ENCODE peak calls at places on chromosomes 6 and 20, in eight cellular contexts. W is tibial artery, M is stomach, X is heart left ventricle, U is SK-N-SH, G is keratinocyte, B is breast epithelium, D is endothelial cell of umbilical vein. T is an unnamed sample.

GRCh38 chr6:170101281-170102035 is 189.4 kb downstream of the DLL1 start:
- DNase-seq in W (peak; percentile 11), M (peak; percentile 17), X (peak; percentile 33), U (no peak), G (no peak), B (peak; percentile 48), D (no peak), T (no peak)

GRCh38 chr6:149642829-149643580 is 5.5 kb downstream of the KATNA1 start:
- DNase-seq in W (no peak), M (no peak), X (no peak), U (no peak), G (no peak), B (no peak), D (no peak), T (no peak)

GRCh38 chr6:165404703-165405102 is 95.3 kb upstream of the C6orf118 start:
- DNase-seq in W (no peak), M (no peak), X (no peak), U (no peak), G (no peak), B (no peak), D (no peak), T (no peak)

GRCh38 chr6:106508836-106509235 is 120.5 kb downstream of the RTN4IP1 start:
- DNase-seq in W (no peak), M (no peak), X (no peak), U (no peak), G (no peak), B (no peak), D (no peak), T (no peak)

GRCh38 chr6:138555294-138555988 is 56.1 kb upstream of the NHSL1 start:
- DNase-seq in W (no peak), M (no peak), X (no peak), U (no peak), G (no peak), B (no peak), D (peak; percentile 79), T (no peak)

GRCh38 chr20:63847374-63848002 is 13.8 kb upstream of the ABHD16B start:
- DNase-seq in W (no peak), M (no peak), X (peak; percentile 64), U (no peak), G (no peak), B (no peak), D (peak; percentile 61), T (no peak)

GRCh38 chr6:21332077-21332476 is 261.5 kb upstream of the SOX4 start:
- DNase-seq in W (no peak), M (no peak), X (no peak), U (no peak), G (no peak), B (no peak), D (no peak), T (no peak)

GRCh38 chr20:33352258-33353012 is 48.9 kb downstream of the CDK5RAP1 start:
- DNase-seq in W (no peak), M (no peak), X (no peak), U (no peak), G (no peak), B (no peak), D (no peak), T (no peak)

GRCh38 chr6:152750694-152751093 is at the start of gene VIP:
- DNase-seq in W (no peak), M (no peak), X (no peak), U (no peak), G (no peak), B (no peak), D (peak; percentile 46), T (no peak)

GRCh38 chr6:5119090-5119951 is 34.2 kb downstream of the PPP1R3G start:
- DNase-seq in W (no peak), M (no peak), X (no peak), U (no peak), G (no peak), B (no peak), D (no peak), T (no peak)

GRCh38 chr20:25355866-25356265 is 34.8 kb downstream of the ABHD12 start:
- DNase-seq in W (no peak), M (no peak), X (no peak), U (no peak), G (no peak), B (no peak), D (no peak), T (no peak)

GRCh38 chr20:52105045-52105572 is 86.5 kb downstream of the ZFP64 start:
- DNase-seq in W (no peak), M (no peak), X (no peak), U (peak; percentile 48), G (no peak), B (no peak), D (peak; percentile 56), T (no peak)

GRCh38 chr6:15501806-15502450 is 160.9 kb downstream of the DTNBP1 start:
- DNase-seq in W (no peak), M (no peak), X (peak; percentile 77), U (no peak), G (no peak), B (peak; percentile 50), D (peak; percentile 48), T (no peak)
- H3K27me3 ChIP-seq in W (no peaks in the 10 kb centered on the region), M (no peaks in the 10 kb centered on the region), X (no peaks in the 10 kb centered on the region), U (no peaks in the 10 kb centered on the region), G (no peaks in the 10 kb centered on the region), B (no peaks in the 10 kb centered on the region), D (no peaks in the 10 kb centered on the region), T (no peaks in the 10 kb centered on the region)

GRCh38 chr6:37700266-37700973 is 2.7 kb upstream of the MDGA1 start:
- DNase-seq in W (no peak), M (no peak), X (no peak), U (no peak), G (no peak), B (no peak), D (no peak), T (no peak)

GRCh38 chr6:37696841-37697735 is 595 bp downstream of the MDGA1 start:
- DNase-seq in W (no peak), M (peak; percentile 30), X (no peak), U (peak; percentile 82), G (no peak), B (no peak), D (peak; percentile 19), T (no peak)

GRCh38 chr6:37699138-37699766 is 1.6 kb upstream of the MDGA1 start:
- DNase-seq in W (no peak), M (peak; percentile 64), X (no peak), U (no peak), G (no peak), B (no peak), D (no peak), T (no peak)

GRCh38 chr6:37696220-37696840 is 1.4 kb downstream of the MDGA1 start:
- DNase-seq in W (peak; percentile 30), M (peak; percentile 31), X (no peak), U (peak; percentile 66), G (no peak), B (no peak), D (peak; percentile 24), T (no peak)

DNA sequence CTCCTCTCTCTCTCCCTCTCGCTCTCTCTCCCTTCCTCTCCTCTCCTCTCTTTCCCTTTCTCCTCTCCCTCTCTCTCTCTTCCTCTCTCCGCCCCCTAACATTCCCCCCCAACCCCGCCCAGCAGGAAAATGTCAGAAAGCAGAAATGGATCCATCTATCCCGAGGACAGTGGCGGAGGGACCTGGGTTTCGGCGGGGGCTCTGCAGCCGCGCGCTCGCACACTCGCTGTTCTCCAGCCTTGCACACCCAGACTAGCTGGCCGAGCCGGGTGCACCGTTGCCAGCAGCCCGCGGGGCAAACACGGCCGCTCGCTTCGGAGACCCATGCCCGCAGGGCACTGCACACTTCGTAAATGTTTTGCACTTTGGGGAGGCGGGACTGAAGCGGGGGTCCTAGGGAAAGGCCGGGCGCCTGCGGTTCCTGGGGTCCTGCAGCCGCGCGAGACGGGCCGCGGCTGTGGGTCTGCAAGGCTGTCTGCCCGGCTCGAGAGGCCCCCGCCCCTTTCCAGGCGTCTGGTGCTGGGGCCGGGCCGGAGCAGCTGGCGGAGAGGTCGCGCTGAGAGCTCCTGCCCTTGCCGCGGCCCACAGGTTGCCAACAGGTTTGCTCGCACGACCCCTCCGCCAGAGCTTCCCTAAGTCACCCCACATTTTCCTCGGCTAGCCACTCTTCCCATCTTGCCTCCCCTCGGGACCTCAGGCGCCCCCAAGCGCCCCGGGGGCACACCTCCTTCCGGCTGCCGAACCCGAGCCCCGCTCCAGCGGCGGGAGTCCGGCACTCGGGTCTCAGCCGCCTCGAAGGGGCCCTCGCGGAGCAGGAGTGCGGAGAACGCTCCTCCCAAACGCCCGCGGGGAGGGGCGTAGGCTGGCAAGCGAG is 818 bp upstream of the MDGA1 start:
- DNase-seq in W (peak; percentile 41), M (peak; percentile 59), X (peak; percentile 70), U (peak; percentile 90), G (no peak), B (no peak), D (peak; percentile 53), T (no peak)
- TF ChIP-seq CTCF in W (no peak), M (no peak), X (no peak), U (no peak), G (no peak), B (no peak), D (no peak), T (no peak)

DNA sequence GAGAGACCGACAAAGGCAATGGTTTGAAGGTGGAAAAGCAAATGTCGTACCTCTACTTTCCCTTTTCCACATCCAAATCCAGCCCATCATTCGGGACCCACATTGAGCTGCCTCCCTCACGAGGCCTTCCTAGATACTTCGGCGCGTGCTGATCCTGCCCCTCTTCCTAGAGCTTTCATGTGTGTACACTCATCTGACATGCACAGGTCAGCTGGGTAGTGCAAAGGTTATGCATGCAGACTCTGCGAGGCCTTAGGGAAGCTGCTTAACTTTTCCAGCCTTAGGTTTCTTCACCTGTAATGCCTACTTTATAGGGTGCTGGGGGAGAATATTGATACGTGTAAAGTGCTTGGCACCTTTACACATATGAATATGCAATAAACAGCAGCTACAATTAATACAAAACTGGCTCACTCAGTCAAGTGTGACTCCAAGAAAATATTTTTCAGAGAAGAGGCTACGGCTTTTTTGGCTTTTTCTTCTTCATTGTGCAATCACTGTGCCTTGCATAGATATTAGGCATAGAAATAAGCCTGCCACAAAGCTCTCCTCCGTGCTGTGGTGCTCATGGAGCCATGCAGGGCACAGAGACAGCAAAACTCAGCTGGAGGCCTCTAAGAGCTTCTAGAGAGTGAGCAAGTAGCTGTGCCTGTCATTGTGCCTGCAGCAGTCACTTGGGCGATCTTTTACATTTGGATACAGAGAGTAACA is 3.6 kb upstream of the MANBAL start:
- DNase-seq in W (no peak), M (no peak), X (no peak), U (no peak), G (no peak), B (no peak), D (no peak), T (no peak)
- H3K4me3 ChIP-seq in W (no peak overlapping the region), M (no peak overlapping the region), X (no peak overlapping the region), U (no peak overlapping the region), G (no peak overlapping the region), B (no peak overlapping the region), D (no peak overlapping the region), T (no peak overlapping the region)

GRCh38 chr6:25640446-25640845 is 11.6 kb upstream of the SCGN start:
- DNase-seq in W (no peak), M (no peak), X (no peak), U (no peak), G (no peak), B (no peak), D (no peak), T (no peak)

GRCh38 chr6:25635886-25636317 is 16.1 kb upstream of the SCGN start:
- DNase-seq in W (no peak), M (no peak), X (no peak), U (no peak), G (no peak), B (no peak), D (no peak), T (no peak)

GRCh38 chr6:25639653-25640052 is 12.4 kb upstream of the SCGN start:
- DNase-seq in W (no peak), M (no peak), X (no peak), U (no peak), G (no peak), B (no peak), D (no peak), T (no peak)

GRCh38 chr6:25637211-25637610 is 14.8 kb upstream of the SCGN start:
- DNase-seq in W (no peak), M (no peak), X (no peak), U (no peak), G (no peak), B (no peak), D (no peak), T (no peak)

GRCh38 chr6:25637946-25638345 is 14.1 kb upstream of the SCGN start:
- DNase-seq in W (no peak), M (no peak), X (no peak), U (no peak), G (no peak), B (no peak), D (no peak), T (no peak)
- H3K27me3 ChIP-seq in W (peaks cover 16% of the 10 kb centered on the region), M (no peaks in the 10 kb centered on the region), X (no peaks in the 10 kb centered on the region), U (no peaks in the 10 kb centered on the region), G (no peaks in the 10 kb centered on the region), B (peaks cover 10% of the 10 kb centered on the region), D (no peaks in the 10 kb centered on the region), T (no peaks in the 10 kb centered on the region)

T was measured in BJ.